ENCODE peak calls at places on chromosomes 5 and 9, in five cellular contexts. F is transverse colon, R is ovary, O is testis, S is stomach. L is an unnamed sample.

GRCh38 chr9:133406480-133407307 is 11.1 kb downstream of the REXO4 start:
- DNase-seq in R (peak), O (peak), S (peak), F (peak), L (peak)

GRCh38 chr5:39892708-39893107 is 467.9 kb upstream of the DAB2 start:
- DNase-seq in R (no peak), S (no peak), F (no peak), O (no peak), L (no peak)

GRCh38 chr5:119339344-119339743 is 16.5 kb upstream of the TNFAIP8 start:
- DNase-seq in S (no peak), F (no peak), R (no peak), O (no peak), L (no peak)

GRCh38 chr5:170313344-170313743 is 15.8 kb upstream of the LCP2 start:
- DNase-seq in O (no peak), S (no peak), R (no peak), F (no peak), L (no peak)

GRCh38 chr5:95973793-95974325 is 12.2 kb upstream of the ELL2 start:
- DNase-seq in O (no peak), R (no peak), S (no peak), F (no peak), L (peak)

GRCh38 chr9:591292-591691 is 250.2 kb upstream of the DMRT1 start:
- DNase-seq in F (peak), R (no peak), S (peak), O (peak), L (no peak)

GRCh38 chr5:167587768-167588167 is 703.7 kb upstream of the WWC1 start:
- DNase-seq in O (peak), S (no peak), F (no peak), R (no peak), L (peak)

GRCh38 chr5:76542887-76543690 is 80.1 kb downstream of the F2RL2 start:
- DNase-seq in O (peak), R (no peak), F (peak), S (peak), L (peak)

GRCh38 chr5:149310488-149310887 is 34.8 kb upstream of the GRPEL2 start:
- DNase-seq in S (no peak), O (no peak), F (no peak), R (no peak), L (no peak)

GRCh38 chr9:99666571-99666970 is 155.1 kb upstream of the NR4A3 start:
- DNase-seq in R (no peak), O (no peak), S (no peak), F (no peak), L (no peak)

GRCh38 chr9:101484046-101484445 is 48.5 kb upstream of the ALDOB start:
- DNase-seq in S (no peak), R (no peak), O (no peak), F (no peak), L (no peak)
- TF ChIP-seq POLR2A in S (no peak), R (no peak), O (no peak), F (no peak), L (no peak)

DNA sequence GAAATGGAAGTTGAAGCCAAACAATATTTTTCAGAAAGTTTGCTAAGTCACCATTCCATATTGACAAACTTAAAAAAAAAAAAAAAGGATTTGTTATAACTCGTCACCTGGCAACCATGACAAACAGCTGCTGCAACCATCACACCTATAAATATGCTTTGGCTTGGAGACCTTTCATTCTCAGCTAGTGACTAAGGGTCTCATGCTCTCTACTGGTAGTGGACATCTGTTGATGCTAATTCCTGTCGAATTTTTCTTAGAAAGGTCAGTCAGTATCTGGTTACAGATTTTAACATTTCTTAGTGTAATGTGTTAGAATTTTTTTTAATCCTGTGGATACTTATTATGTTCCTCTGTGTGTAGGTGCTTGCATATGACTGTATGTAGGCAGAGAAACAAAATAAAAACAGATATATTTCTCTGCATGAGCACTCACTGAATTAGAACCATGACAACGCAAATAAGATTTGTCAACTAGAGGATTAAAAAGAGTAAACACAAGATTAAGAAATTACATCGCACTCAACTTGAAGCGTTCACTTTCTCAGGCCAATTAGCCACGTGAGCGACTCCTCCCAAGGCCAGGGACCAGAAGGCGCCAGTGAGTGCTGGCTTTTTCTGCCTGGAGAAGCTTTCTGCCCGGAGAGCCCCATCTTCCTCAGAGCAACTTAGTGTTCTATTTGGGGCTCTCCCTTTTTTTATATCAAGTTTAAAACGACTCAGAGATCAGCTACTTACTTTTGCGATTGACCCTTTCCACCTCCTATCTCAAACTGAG is 27.0 kb upstream of the ZNF622 start:
- DNase-seq in R (peak), S (peak), O (peak), F (peak), L (no peak)
- TF ChIP-seq POLR2A in R (no peak), S (no peak), O (no peak), F (no peak), L (no peak)

DNA sequence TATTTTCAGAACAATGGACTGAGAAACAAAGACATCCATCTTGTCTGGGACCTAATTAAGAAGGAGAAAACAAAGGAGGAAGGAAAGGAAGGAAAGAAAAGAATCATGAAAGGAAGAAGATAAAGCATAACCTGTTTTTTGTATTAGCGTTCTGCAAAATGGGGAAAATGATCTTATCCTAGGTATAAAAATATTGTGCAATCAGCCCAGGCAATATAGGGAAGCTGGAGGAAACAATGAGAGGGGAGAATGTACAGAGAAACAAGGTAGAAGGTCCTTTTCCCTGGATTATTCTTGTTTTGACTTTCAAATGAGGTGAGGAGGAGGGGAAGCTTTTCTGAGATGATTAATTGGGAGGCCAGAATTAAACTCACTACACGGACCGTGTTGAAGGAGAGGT is 177.9 kb downstream of the COX7C start:
- DNase-seq in F (no peak), R (no peak), S (no peak), O (no peak), L (no peak)
- TF ChIP-seq POLR2A in F (no peak), R (no peak), S (no peak), O (no peak), L (no peak)

DNA sequence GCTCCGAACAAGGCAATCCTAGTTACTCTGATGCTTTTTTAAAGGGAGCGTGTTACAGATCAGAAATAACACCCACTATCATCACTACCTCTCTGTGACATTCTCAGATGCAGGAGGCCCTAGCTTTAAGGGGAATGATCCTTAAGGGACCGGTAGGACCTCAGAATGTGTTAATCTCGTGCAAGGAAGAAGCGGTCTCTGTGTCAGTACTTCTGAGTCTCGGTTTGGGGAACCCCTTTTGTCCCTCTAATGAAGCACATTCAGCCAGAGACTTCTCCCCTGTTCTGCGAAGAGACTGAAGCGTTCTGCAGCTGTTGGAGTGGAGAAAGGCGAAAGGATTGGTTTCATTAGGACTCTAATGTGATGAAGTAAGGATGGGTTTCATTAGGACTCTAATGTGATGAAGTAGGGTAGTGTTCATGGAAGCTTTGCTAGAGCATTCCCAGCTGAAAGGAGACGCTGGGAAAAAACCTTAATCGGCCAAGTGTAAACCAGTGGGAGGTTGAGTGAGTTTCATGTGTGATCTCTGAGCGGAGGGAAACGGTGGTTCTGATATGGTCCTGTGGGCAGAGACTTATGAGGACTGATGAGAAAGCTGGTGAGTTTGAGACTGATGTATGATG is 1.6 kb downstream of the PIP5K1B start:
- DNase-seq in F (peak), R (no peak), S (no peak), O (peak), L (no peak)
- TF ChIP-seq POLR2A in F (no peak), R (no peak), S (no peak), O (no peak), L (no peak)

GRCh38 chr9:129170229-129170628 is 7.8 kb downstream of the IER5L start:
- DNase-seq in O (no peak), S (no peak), F (no peak), R (no peak), L (peak)

GRCh38 chr9:129163753-129164152 is 14.3 kb downstream of the IER5L start:
- DNase-seq in S (no peak), O (no peak), R (no peak), F (no peak), L (no peak)

GRCh38 chr9:129165198-129165597 is 12.9 kb downstream of the IER5L start:
- DNase-seq in O (no peak), F (no peak), S (no peak), R (no peak), L (no peak)

GRCh38 chr9:129164246-129164930 is 13.7 kb downstream of the IER5L start:
- DNase-seq in O (peak), S (peak), F (peak), R (peak), L (no peak)

DNA sequence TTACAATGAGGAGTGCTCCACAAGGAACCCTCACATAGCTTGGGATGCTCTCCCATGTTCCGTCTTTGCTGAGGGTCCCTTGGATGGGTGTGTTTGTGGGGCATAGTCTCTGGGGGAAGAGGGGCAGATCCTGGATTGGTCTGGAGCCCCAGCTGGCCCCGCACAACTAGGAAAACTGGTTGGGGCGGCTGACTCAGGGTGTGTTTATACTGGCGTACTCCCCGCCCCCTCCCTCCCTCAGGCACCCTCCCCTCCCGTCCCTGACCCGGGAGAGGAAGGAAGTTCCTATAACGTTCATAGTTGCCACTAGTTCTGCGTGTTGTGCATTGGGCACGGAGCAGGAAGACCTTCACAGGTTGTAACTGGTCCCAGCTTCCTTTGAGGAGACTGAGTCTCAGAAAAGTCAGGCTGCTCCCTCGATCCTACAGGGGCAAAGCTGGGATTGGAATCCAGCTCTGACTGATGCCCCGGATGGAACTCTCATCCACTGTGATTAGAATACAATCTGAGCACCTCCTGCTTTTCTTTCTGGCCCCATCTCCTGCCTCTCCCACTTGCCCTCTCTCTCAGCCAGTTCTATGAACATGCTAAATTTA is 11.0 kb downstream of the IER5L start:
- DNase-seq in S (peak), R (peak), F (peak), O (peak), L (peak)
- TF ChIP-seq POLR2A in S (no peak), R (peak), F (peak), O (no peak), L (peak)

GRCh38 chr9:120392245-120392644 is 187.7 kb downstream of the CDK5RAP2 start:
- DNase-seq in S (no peak), O (no peak), R (no peak), F (no peak), L (no peak)
- TF ChIP-seq POLR2A in S (no peak), O (no peak), R (no peak), F (no peak), L (no peak)

GRCh38 chr5:177478711-177479646 is 5.5 kb upstream of the DBN1 start:
- DNase-seq in F (peak), O (peak), S (peak), R (peak), L (peak)
- TF ChIP-seq POLR2A in F (no peak), O (no peak), S (no peak), R (no peak), L (no peak)

DNA sequence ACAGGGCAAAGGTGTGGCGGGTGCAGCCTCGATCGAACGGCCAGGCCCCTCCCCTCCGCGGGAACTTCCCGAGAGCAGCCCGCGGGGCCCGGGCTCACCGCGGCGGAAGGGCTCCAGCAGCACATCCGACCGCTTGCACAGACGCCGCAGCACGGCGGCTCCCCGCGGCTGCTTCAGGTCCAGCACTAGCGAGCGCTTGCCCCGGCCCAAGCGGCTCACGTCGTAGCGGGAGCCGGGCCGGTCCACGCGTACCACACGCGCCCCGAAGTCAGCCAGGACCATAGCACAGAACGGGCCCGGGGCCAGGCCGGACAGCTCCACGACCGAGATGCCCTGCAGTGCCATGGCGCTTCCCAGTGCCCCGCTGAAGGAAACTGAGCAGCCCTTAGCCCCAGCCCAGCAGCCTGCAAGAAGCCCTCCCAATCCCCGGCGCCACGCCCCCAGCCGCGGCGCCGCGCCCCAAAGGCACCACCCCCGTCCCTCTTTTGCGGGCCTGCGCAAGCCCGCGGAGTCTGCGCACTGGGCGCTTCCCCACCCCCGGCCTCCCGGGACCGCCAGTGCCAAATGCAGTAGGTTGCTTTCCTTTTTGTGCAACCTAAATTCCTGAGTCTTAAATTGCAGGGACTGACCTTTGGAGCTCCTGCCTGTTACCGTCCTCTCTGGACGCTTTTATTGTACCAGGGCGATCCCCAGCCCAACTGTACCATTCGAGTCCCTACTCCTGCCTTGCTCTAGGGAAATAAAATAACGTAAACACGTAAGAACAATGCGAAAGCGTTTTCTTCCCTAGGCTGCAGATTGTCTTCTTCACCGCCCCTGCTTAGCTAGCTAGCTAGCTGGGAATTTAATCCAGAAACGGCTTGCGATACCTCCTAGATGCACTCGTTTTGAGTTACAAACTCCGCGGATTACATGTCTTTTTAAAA is at the start of gene AMACR:
- DNase-seq in S (peak), R (peak), F (peak), O (peak), L (peak)
- TF ChIP-seq POLR2A in S (no peak), R (peak), F (peak), O (peak), L (peak)

DNA sequence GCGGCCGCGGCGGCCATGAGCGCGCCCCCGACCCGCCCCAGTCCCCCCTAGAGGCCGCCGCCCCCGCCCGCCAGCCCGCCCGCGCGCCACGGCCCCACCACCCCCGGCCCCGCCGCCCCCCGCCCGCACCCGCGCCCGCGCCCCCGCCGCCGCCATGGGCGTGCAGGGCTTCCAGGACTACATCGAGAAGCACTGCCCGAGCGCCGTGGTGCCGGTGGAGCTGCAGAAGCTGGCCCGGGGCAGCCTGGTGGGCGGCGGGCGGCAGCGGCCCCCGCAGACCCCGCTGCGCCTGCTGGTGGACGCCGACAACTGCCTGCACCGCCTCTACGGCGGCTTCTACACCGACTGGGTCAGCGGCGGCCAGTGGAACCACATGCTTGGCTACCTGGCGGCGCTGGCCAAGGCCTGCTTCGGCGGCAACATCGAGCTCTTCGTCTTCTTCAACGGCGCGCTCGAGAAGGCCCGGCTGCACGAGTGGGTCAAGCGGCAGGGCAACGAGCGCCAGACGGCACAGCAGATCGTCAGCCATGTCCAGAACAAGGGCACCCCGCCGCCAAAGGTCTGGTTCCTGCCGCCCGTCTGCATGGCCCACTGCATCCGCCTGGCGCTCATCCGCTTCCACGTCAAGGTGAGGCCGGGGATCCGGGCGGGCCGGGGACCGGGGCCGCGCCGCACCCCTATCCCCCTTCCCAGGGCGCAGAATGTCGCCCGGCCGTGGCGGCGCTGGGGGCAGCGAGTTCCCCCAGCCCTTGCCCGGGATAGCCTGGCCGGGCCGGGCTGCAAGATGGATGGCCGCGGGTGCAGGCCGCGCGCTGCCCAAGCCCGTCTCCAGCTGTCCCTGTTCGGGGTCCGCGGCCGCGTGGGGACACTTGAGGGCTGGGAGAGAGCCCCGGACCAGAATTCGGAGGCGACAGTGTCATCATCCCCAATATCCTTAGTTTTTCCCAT is 551 bp downstream of the FAM120A start:
- DNase-seq in O (peak), F (peak), R (peak), S (peak), L (peak)
- TF ChIP-seq POLR2A in O (no peak), F (peak), R (no peak), S (no peak), L (no peak)

GRCh38 chr9:128201441-128202369 is 1.5 kb upstream of the DNM1 start:
- DNase-seq in O (no peak), F (no peak), S (no peak), R (no peak), L (no peak)

GRCh38 chr9:128203842-128204551 is 818 bp downstream of the DNM1 start:
- DNase-seq in R (peak), F (no peak), O (no peak), S (no peak), L (peak)

GRCh38 chr9:128202648-128203023 is 543 bp upstream of the DNM1 start:
- DNase-seq in R (no peak), O (no peak), S (no peak), F (no peak), L (no peak)

GRCh38 chr9:128204858-128205257 is 1.7 kb downstream of the DNM1 start:
- DNase-seq in O (no peak), R (no peak), S (no peak), F (no peak), L (no peak)

GRCh38 chr9:128203024-128203841 is at the start of gene DNM1:
- DNase-seq in S (peak), O (peak), F (peak), R (peak), L (peak)
- TF ChIP-seq POLR2A in S (no peak), O (no peak), F (no peak), R (no peak), L (peak)